ENCODE peak calls at places on chromosomes 6 and 20, in eight cellular contexts. C is HepG2; I is effector memory CD4-positive, alpha-beta T cell; F is colonic mucosa; S is pancreas; J is upper lobe of left lung; H is mammary epithelial cell; W is CD8-positive, alpha-beta T cell. N is an unnamed sample.

GRCh38 chr6:17725083-17725482 is 18.4 kb upstream of the NUP153 start:
- DNase-seq in J (no peak), C (peak; percentile 82), F (peak; percentile 32), W (no peak), H (no peak), S (no peak), I (no peak), N (no peak)

GRCh38 chr20:34485068-34485634 is 31.1 kb upstream of the DYNLRB1 start:
- DNase-seq in H (no peak), F (no peak), W (no peak), I (no peak), C (no peak), S (no peak), J (no peak), N (no peak)

GRCh38 chr6:107443904-107444267 is 15.5 kb downstream of the PDSS2 start:
- DNase-seq in I (no peak), H (no peak), W (no peak), F (no peak), J (no peak), S (no peak), C (no peak), N (no peak)

GRCh38 chr6:134707342-134707982 is 242.4 kb downstream of the ALDH8A1 start:
- DNase-seq in F (no peak), S (peak; percentile 77), I (no peak), J (no peak), C (peak; percentile 80), H (peak; percentile 57), W (no peak), N (no peak)

GRCh38 chr6:24935753-24936152 is at the start of gene RIPOR2:
- DNase-seq in H (no peak), S (no peak), W (peak; percentile 71), C (no peak), I (peak; percentile 61), F (no peak), J (peak; percentile 46), N (peak; percentile 72)

GRCh38 chr20:58219342-58219700 is 9.1 kb downstream of the ANKRD60 start:
- DNase-seq in W (no peak), F (no peak), J (no peak), I (no peak), C (no peak), S (no peak), H (peak; percentile 56), N (no peak)

GRCh38 chr20:40493551-40493950 is 195.5 kb downstream of the MAFB start:
- DNase-seq in F (no peak), C (no peak), J (no peak), S (no peak), H (peak; percentile 89), I (no peak), W (no peak), N (no peak)

GRCh38 chr6:156809034-156809433 is 31.9 kb downstream of the ARID1B start:
- DNase-seq in J (no peak), I (no peak), W (no peak), H (no peak), F (no peak), C (no peak), S (no peak), N (no peak)

GRCh38 chr6:83853178-83853967 is at the start of gene RIPPLY2:
- DNase-seq in F (peak; percentile 22), H (peak; percentile 32), C (no peak), J (peak; percentile 84), S (peak; percentile 11), I (no peak), W (no peak), N (peak; percentile 20)

GRCh38 chr6:111691345-111692225 is 85.9 kb upstream of the TRAF3IP2 start:
- DNase-seq in J (no peak), H (no peak), W (no peak), C (no peak), I (no peak), S (no peak), F (peak; percentile 70), N (no peak)

GRCh38 chr6:165987483-165988305 is 180.0 kb downstream of the TBXT start:
- DNase-seq in J (peak; percentile 86), W (no peak), S (peak; percentile 58), H (peak; percentile 0), F (no peak), I (no peak), C (no peak), N (no peak)

GRCh38 chr6:94323853-94324252 is 904.5 kb upstream of the EPHA7 start:
- DNase-seq in W (no peak), S (no peak), C (no peak), J (no peak), I (no peak), F (no peak), H (no peak), N (no peak)

GRCh38 chr20:16485406-16485805 is 87.8 kb downstream of the KIF16B start:
- DNase-seq in F (no peak), S (no peak), W (no peak), J (no peak), C (no peak), H (no peak), I (no peak), N (no peak)

GRCh38 chr6:101290346-101290745 is 103.2 kb upstream of the GRIK2 start:
- DNase-seq in J (no peak), C (no peak), H (no peak), F (no peak), I (no peak), W (no peak), S (no peak), N (no peak)

GRCh38 chr6:1695546-1696494 is 86.1 kb downstream of the FOXC1 start:
- DNase-seq in W (no peak), J (no peak), I (no peak), F (no peak), C (no peak), S (no peak), H (no peak), N (no peak)

GRCh38 chr20:39795401-39796272 is 833.5 kb downstream of the DHX35 start:
- DNase-seq in C (no peak), S (no peak), W (no peak), I (no peak), J (no peak), H (peak; percentile 67), F (no peak), N (no peak)

GRCh38 chr20:20979934-20980333 is 126.2 kb downstream of the LINC00237 start:
- DNase-seq in W (no peak), F (no peak), I (no peak), H (no peak), J (no peak), C (peak; percentile 71), S (no peak), N (no peak)

GRCh38 chr6:109006818-109007217 is 87.8 kb downstream of the SESN1 start:
- DNase-seq in S (no peak), F (no peak), C (no peak), W (no peak), H (no peak), I (no peak), J (no peak), N (no peak)
- H3K4me3 ChIP-seq in S (peak overlapping the region; percentile 87), F (peak overlapping the region; percentile 76), C (peak overlapping the region; percentile 74), W (no peak overlapping the region), H (peak overlapping the region; percentile 70), I (no peak overlapping the region), J (no peak overlapping the region), N (no peak overlapping the region)

GRCh38 chr6:11979866-11980265 is 32.2 kb upstream of the HIVEP1 start:
- DNase-seq in J (no peak), F (no peak), I (no peak), W (no peak), H (no peak), S (no peak), C (no peak), N (no peak)

GRCh38 chr6:11978169-11978987 is 33.7 kb upstream of the HIVEP1 start:
- DNase-seq in C (no peak), F (no peak), H (no peak), J (no peak), W (no peak), S (no peak), I (no peak), N (no peak)

GRCh38 chr6:11987390-11987789 is 24.7 kb upstream of the HIVEP1 start:
- DNase-seq in H (no peak), W (no peak), J (no peak), S (no peak), F (no peak), C (no peak), I (no peak), N (no peak)

GRCh38 chr6:11977738-11978137 is 34.4 kb upstream of the HIVEP1 start:
- DNase-seq in I (no peak), S (no peak), W (no peak), F (no peak), J (no peak), C (no peak), H (no peak), N (no peak)

GRCh38 chr6:11983306-11983705 is 28.8 kb upstream of the HIVEP1 start:
- DNase-seq in S (no peak), F (no peak), I (no peak), J (no peak), H (no peak), C (no peak), W (no peak), N (no peak)
- H3K27ac ChIP-seq in S (no peak overlapping the region), F (no peak overlapping the region), I (no peak overlapping the region), J (no peak overlapping the region), H (no peak overlapping the region), C (no peak overlapping the region), W (no peak overlapping the region), N (no peak overlapping the region)

GRCh38 chr20:56217820-56218219 is 30.7 kb upstream of the MC3R start:
- DNase-seq in H (no peak), S (no peak), J (no peak), C (no peak), F (no peak), W (no peak), I (no peak), N (no peak)
- H3K9me3 ChIP-seq in H (peaks cover 13% of the 10 kb centered on the region), S (no peaks in the 10 kb centered on the region), J (peaks cover 2% of the 10 kb centered on the region), C (peaks cover 10% of the 10 kb centered on the region), F (no peaks in the 10 kb centered on the region), W (no peaks in the 10 kb centered on the region), I (no peaks in the 10 kb centered on the region), N (no peaks in the 10 kb centered on the region)

GRCh38 chr20:60107621-60108020 is 149.4 kb downstream of the CDH26 start:
- DNase-seq in I (no peak), H (no peak), J (no peak), C (no peak), W (no peak), F (no peak), S (no peak), N (no peak)

GRCh38 chr20:60102665-60103210 is 144.5 kb downstream of the CDH26 start:
- DNase-seq in C (no peak), W (no peak), I (no peak), J (no peak), S (no peak), F (peak; percentile 32), H (no peak), N (no peak)

GRCh38 chr20:60105404-60105803 is 147.2 kb downstream of the CDH26 start:
- DNase-seq in H (no peak), C (no peak), I (no peak), S (no peak), J (no peak), F (no peak), W (no peak), N (no peak)

GRCh38 chr20:60101894-60102281 is 143.7 kb downstream of the CDH26 start:
- DNase-seq in W (no peak), C (no peak), J (no peak), S (no peak), F (no peak), I (no peak), H (no peak), N (no peak)

DNA sequence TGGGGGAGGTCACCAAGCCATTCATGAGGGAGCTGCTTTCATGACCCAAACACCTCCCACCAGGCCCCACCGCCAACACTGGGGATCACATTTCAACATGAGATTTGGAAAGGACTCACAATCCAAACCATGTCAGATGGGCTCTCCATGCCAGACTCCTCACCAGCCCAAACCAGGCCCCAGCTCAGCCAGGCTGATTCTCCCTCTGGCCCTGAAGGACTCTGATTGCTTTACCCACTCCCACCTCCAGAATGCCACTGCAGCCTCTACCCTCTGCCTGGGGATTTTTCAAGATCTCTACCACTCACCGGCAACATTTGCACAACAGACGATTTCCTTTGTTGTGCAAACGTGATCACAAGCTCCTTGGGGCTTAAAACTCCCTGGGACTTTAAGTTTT is 146.8 kb downstream of the CDH26 start:
- DNase-seq in C (no peak), J (no peak), F (no peak), I (no peak), S (no peak), W (no peak), H (no peak), N (no peak)
- H3K4me3 ChIP-seq in C (no peak overlapping the region), J (no peak overlapping the region), F (no peak overlapping the region), I (no peak overlapping the region), S (no peak overlapping the region), W (no peak overlapping the region), H (no peak overlapping the region), N (no peak overlapping the region)

N was measured in naive thymus-derived CD4-positive, alpha-beta T cell.